ENCODE peak calls at places on chromosomes 1 and 21, in four cellular contexts. F is H9, D is K562, U is right cardiac atrium. M is an unnamed sample.

GRCh38 chr21:38982096-38982495 is 176.4 kb downstream of the ETS2 start:
- DNase-seq in U (no peak), F (peak), D (no peak), M (peak)

GRCh38 chr21:16079830-16080229 is 350.0 kb downstream of the USP25 start:
- DNase-seq in F (no peak), U (no peak), D (no peak), M (peak)

GRCh38 chr1:2247760-2248126 is 19.6 kb downstream of the SKI start:
- DNase-seq in U (peak), D (no peak), F (no peak), M (no peak)

GRCh38 chr1:92992877-92993276 is 31.6 kb upstream of the DIPK1A start:
- DNase-seq in D (no peak), U (no peak), F (no peak), M (no peak)

GRCh38 chr1:85361106-85361505 is 84.7 kb upstream of the BCL10 start:
- DNase-seq in D (no peak), U (peak), F (no peak), M (no peak)

GRCh38 chr1:87410771-87411170 is 82.1 kb downstream of the LMO4 start:
- DNase-seq in F (no peak), U (peak), D (no peak), M (peak)

GRCh38 chr1:40868051-40868723 is 6.0 kb upstream of the CITED4 start:
- DNase-seq in F (no peak), D (no peak), U (no peak), M (no peak)

GRCh38 chr1:3529099-3529729 is 74.7 kb downstream of the ARHGEF16 start:
- DNase-seq in U (peak), D (no peak), F (no peak), M (no peak)

GRCh38 chr1:181812211-181812610 is 249.3 kb downstream of the ZNF648 start:
- DNase-seq in F (no peak), D (no peak), U (no peak), M (no peak)

GRCh38 chr1:224271106-224271505 is 58.9 kb downstream of the NVL start:
- DNase-seq in F (no peak), U (no peak), D (no peak), M (no peak)

GRCh38 chr1:244231193-244231571 is 180.1 kb downstream of the ZBTB18 start:
- DNase-seq in D (no peak), F (no peak), U (no peak), M (peak)

GRCh38 chr21:21367583-21367982 is 369.4 kb downstream of the NCAM2 start:
- DNase-seq in D (no peak), F (no peak), U (no peak), M (no peak)

GRCh38 chr1:227273557-227273956 is 44.7 kb downstream of the CDC42BPA start:
- DNase-seq in D (no peak), U (no peak), F (no peak), M (peak)

GRCh38 chr1:216616425-216616824 is 106.8 kb downstream of the ESRRG start:
- DNase-seq in U (no peak), F (no peak), D (no peak), M (no peak)

GRCh38 chr1:95084317-95085176 is 11.8 kb upstream of the ALG14 start:
- DNase-seq in U (no peak), D (peak), F (peak), M (no peak)

GRCh38 chr1:110292327-110292741 is 46.8 kb upstream of the RBM15 start:
- DNase-seq in D (no peak), F (no peak), U (no peak), M (no peak)

GRCh38 chr21:31873696-31874599 is 1.1 kb downstream of the HUNK start:
- DNase-seq in U (peak), F (peak), D (peak), M (peak)

GRCh38 chr1:204094262-204095247 is 21.6 kb downstream of the SOX13 start:
- DNase-seq in D (no peak), F (no peak), U (peak), M (no peak)

GRCh38 chr1:16267690-16268180 is 30.8 kb upstream of the CPLANE2 start:
- DNase-seq in D (no peak), F (no peak), U (no peak), M (peak)

GRCh38 chr1:66243548-66244130 is 290.3 kb upstream of the SGIP1 start:
- DNase-seq in F (no peak), D (no peak), U (no peak), M (no peak)

GRCh38 chr1:112807117-112807516 is 92.0 kb upstream of the PPM1J start:
- DNase-seq in D (peak), U (no peak), F (no peak), M (no peak)

GRCh38 chr1:85137660-85138059 is 63.2 kb downstream of the SYDE2 start:
- DNase-seq in U (peak), F (no peak), D (no peak), M (no peak)

GRCh38 chr21:35226302-35226701 is 177.2 kb upstream of the RUNX1 start:
- DNase-seq in U (peak), F (no peak), D (no peak), M (no peak)

GRCh38 chr1:171883844-171884243 is 42.5 kb downstream of the DNM3 start:
- DNase-seq in U (no peak), D (no peak), F (no peak), M (no peak)

GRCh38 chr1:153577624-153578051 is 12.0 kb upstream of the S100A2 start:
- DNase-seq in D (no peak), F (no peak), U (peak), M (no peak)

GRCh38 chr1:172637522-172637921 is 21.4 kb upstream of the FASLG start:
- DNase-seq in D (peak), F (no peak), U (no peak), M (peak)

GRCh38 chr1:218755128-218755527 is 410.0 kb downstream of the TGFB2 start:
- DNase-seq in F (no peak), D (no peak), U (no peak), M (no peak)

GRCh38 chr1:67700692-67701410 is 15.8 kb downstream of the GADD45A start:
- DNase-seq in U (no peak), F (peak), D (peak), M (peak)

GRCh38 chr1:169858467-169858866 is 35.2 kb downstream of the SCYL3 start:
- DNase-seq in U (no peak), F (no peak), D (no peak), M (no peak)

GRCh38 chr21:30831194-30831765 is 1.7 kb upstream of the KRTAP7-1 start:
- DNase-seq in F (peak), D (peak), U (no peak), M (peak)

GRCh38 chr21:31075844-31076243 is 37.6 kb upstream of the KRTAP19-8 start:
- DNase-seq in F (no peak), U (no peak), D (no peak), M (no peak)

GRCh38 chr21:31988492-31989285 is 115.9 kb downstream of the HUNK start:
- DNase-seq in U (no peak), F (no peak), D (no peak), M (no peak)

DNA sequence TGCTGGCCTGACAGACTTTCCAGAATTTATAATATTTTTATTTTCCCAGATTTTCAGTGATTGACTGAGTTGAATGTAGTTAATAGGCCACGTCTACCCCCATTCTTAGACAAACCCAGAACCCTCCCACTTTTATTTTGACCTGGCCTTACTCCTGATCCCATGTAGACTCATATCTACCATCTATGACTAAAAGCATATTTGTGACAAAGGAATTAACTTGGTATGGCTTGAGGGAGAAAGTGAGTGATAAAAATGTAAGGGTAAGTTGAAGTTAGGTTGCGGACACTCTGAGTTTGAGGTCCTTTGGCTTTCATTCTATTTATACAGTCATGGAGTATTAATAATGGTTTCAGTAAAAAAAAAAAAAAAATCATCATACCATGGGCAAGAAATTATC is 168.4 kb downstream of the KCNK2 start:
- DNase-seq in F (no peak), U (no peak), D (no peak), M (no peak)
- H3K27ac ChIP-seq in F (no peak), U (no peak), D (no peak), M (no peak)

GRCh38 chr1:39331647-39332046 is 127.2 kb downstream of the MACF1 start:
- DNase-seq in U (no peak), F (no peak), D (no peak), M (no peak)
- H3K27ac ChIP-seq in U (no peak), F (no peak), D (no peak), M (no peak)

DNA sequence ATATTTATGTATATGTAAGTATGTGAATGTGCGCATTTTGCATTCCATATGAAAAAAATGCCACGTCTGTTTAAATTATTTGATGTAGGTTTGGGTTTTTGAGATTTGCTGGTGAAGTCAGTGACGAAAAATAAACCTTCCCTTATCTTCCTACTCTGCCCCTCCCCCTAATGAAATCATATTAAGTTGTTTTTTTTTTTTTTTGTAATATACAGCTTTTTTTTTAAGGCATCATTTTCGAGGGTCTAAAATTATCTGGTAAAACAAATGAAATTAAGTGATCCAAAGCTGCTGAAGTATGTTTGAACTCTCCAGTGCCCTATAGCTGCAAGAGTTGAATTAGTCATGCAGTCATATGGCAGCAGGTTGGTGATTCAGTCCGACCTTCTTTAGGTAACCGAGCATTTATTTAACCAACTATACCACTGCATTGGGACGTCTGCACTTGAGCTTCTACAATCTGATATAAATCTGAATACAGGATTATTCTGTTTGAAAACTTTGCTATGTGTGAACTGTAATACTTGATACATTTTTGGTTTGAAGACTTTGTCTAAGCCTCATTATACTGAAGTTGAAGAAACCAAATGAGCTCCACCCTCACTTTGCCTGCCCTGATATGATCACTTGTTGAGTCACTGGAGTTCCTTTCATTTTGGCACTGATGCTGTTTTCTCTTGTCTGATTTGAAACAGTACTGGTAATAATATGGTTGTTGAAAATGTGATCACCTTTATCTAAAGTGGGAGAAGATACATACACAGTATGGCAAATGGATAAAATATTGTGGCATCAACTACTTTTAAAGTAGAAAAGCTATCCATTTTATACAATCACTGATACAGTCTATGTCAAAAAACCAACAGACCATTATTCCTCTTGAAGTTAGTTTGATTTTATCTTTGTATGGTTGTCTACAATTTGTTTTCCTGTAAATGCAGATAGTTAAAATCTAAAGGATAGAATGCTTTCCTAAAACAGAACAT is 11.7 kb downstream of the PDIK1L start:
- DNase-seq in D (no peak), F (no peak), U (no peak), M (no peak)
- H3K27ac ChIP-seq in D (peak), F (no peak), U (no peak), M (no peak)

GRCh38 chr1:9428601-9429368 is 110.5 kb upstream of the SLC25A33 start:
- DNase-seq in F (peak), D (peak), U (peak), M (peak)

GRCh38 chr1:9425859-9426258 is 113.4 kb upstream of the SLC25A33 start:
- DNase-seq in F (no peak), D (no peak), U (no peak), M (no peak)

GRCh38 chr1:9427388-9427787 is 111.9 kb upstream of the SLC25A33 start:
- DNase-seq in F (no peak), D (no peak), U (no peak), M (no peak)

GRCh38 chr1:9426291-9426711 is 113.0 kb upstream of the SLC25A33 start:
- DNase-seq in F (no peak), U (no peak), D (no peak), M (peak)

GRCh38 chr1:9429369-9429766 is 109.9 kb upstream of the SLC25A33 start:
- DNase-seq in U (no peak), F (no peak), D (no peak), M (no peak)
- H3K27ac ChIP-seq in U (peak), F (no peak), D (peak), M (no peak)

M was measured in cardiac muscle cell.